ENCODE peak calls at places on chromosomes 4 and X, in seven cellular contexts. One of them, this sample, is unnamed.

GRCh38 chr4:76579596-76580375 is 144.8 kb downstream of the SHROOM3 start:
- DNase-seq in mesendoderm: no peak
- DNase-seq in neuronal stem cell: no peak
- DNase-seq in IMR-90: no peak
- DNase-seq in mesenchymal stem cell: no peak
- DNase-seq in H1: no peak
- DNase-seq in H9: no peak
- DNase-seq in this sample: peak

GRCh38 chrX:48493890-48494364 is 14.9 kb upstream of the PORCN start:
- DNase-seq in mesendoderm: peak
- DNase-seq in mesenchymal stem cell: peak
- DNase-seq in H9: peak
- DNase-seq in H1: peak
- DNase-seq in IMR-90: peak
- DNase-seq in neuronal stem cell: peak
- DNase-seq in this sample: peak

GRCh38 chr4:25379591-25379990 is 2.5 kb downstream of the ANAPC4 start:
- DNase-seq in IMR-90: no peak
- DNase-seq in H1: no peak
- DNase-seq in neuronal stem cell: no peak
- DNase-seq in mesenchymal stem cell: no peak
- DNase-seq in mesendoderm: no peak
- DNase-seq in H9: no peak
- DNase-seq in this sample: no peak

GRCh38 chr4:27007507-27007906 is 146.9 kb downstream of the STIM2 start:
- DNase-seq in mesenchymal stem cell: no peak
- DNase-seq in H1: no peak
- DNase-seq in mesendoderm: no peak
- DNase-seq in neuronal stem cell: no peak
- DNase-seq in IMR-90: peak
- DNase-seq in H9: no peak
- DNase-seq in this sample: no peak

GRCh38 chr4:113300384-113301011 is 251.0 kb downstream of the ANK2 start:
- DNase-seq in mesendoderm: peak
- DNase-seq in H9: no peak
- DNase-seq in neuronal stem cell: no peak
- DNase-seq in IMR-90: peak
- DNase-seq in H1: no peak
- DNase-seq in mesenchymal stem cell: peak
- DNase-seq in this sample: no peak

GRCh38 chr4:67809502-67809901 is 55.3 kb upstream of the GNRHR start:
- DNase-seq in H9: peak
- DNase-seq in mesendoderm: peak
- DNase-seq in neuronal stem cell: no peak
- DNase-seq in mesenchymal stem cell: no peak
- DNase-seq in H1: no peak
- DNase-seq in IMR-90: no peak
- DNase-seq in this sample: no peak

GRCh38 chr4:110632506-110633357 is 9.9 kb upstream of the PITX2 start:
- DNase-seq in mesendoderm: peak
- DNase-seq in H9: peak
- DNase-seq in neuronal stem cell: peak
- DNase-seq in H1: peak
- DNase-seq in IMR-90: no peak
- DNase-seq in mesenchymal stem cell: peak
- DNase-seq in this sample: no peak

GRCh38 chrX:16639966-16640365 is 10.0 kb upstream of the S100G start:
- DNase-seq in H1: no peak
- DNase-seq in mesenchymal stem cell: no peak
- DNase-seq in IMR-90: no peak
- DNase-seq in neuronal stem cell: no peak
- DNase-seq in H9: no peak
- DNase-seq in mesendoderm: no peak
- DNase-seq in this sample: peak

GRCh38 chr4:110860125-110860524 is 237.2 kb upstream of the PITX2 start:
- DNase-seq in mesendoderm: no peak
- DNase-seq in H1: no peak
- DNase-seq in IMR-90: no peak
- DNase-seq in mesenchymal stem cell: no peak
- DNase-seq in neuronal stem cell: no peak
- DNase-seq in H9: no peak
- DNase-seq in this sample: no peak

GRCh38 chrX:24025741-24026402 is 1.1 kb downstream of the KLHL15 start:
- DNase-seq in mesendoderm: peak
- DNase-seq in IMR-90: peak
- DNase-seq in H9: peak
- DNase-seq in neuronal stem cell: no peak
- DNase-seq in mesenchymal stem cell: peak
- DNase-seq in H1: peak
- DNase-seq in this sample: no peak

GRCh38 chrX:150372280-150372679 is 9.2 kb downstream of the MAMLD1 start:
- DNase-seq in neuronal stem cell: no peak
- DNase-seq in H9: no peak
- DNase-seq in mesenchymal stem cell: no peak
- DNase-seq in IMR-90: no peak
- DNase-seq in H1: no peak
- DNase-seq in mesendoderm: no peak
- DNase-seq in this sample: no peak

GRCh38 chr4:148730766-148731165 is 288.6 kb upstream of the NR3C2 start:
- DNase-seq in mesenchymal stem cell: no peak
- DNase-seq in H9: no peak
- DNase-seq in H1: no peak
- DNase-seq in neuronal stem cell: no peak
- DNase-seq in IMR-90: no peak
- DNase-seq in mesendoderm: no peak
- DNase-seq in this sample: no peak

GRCh38 chrX:128464091-128464490 is 411.9 kb upstream of the ACTRT1 start:
- DNase-seq in neuronal stem cell: no peak
- DNase-seq in mesenchymal stem cell: no peak
- DNase-seq in mesendoderm: no peak
- DNase-seq in H9: no peak
- DNase-seq in H1: no peak
- DNase-seq in IMR-90: no peak
- DNase-seq in this sample: peak

GRCh38 chrX:2875798-2876399 is 47.2 kb downstream of the GYG2 start:
- DNase-seq in neuronal stem cell: no peak
- DNase-seq in IMR-90: no peak
- DNase-seq in mesenchymal stem cell: no peak
- DNase-seq in H1: no peak
- DNase-seq in H9: no peak
- DNase-seq in mesendoderm: no peak
- DNase-seq in this sample: no peak

GRCh38 chr4:4182835-4183568 is 43.7 kb downstream of the OTOP1 start:
- DNase-seq in H9: peak
- DNase-seq in IMR-90: no peak
- DNase-seq in mesendoderm: peak
- DNase-seq in mesenchymal stem cell: no peak
- DNase-seq in neuronal stem cell: peak
- DNase-seq in H1: peak
- DNase-seq in this sample: no peak

GRCh38 chr4:77384094-77384493 is 221.5 kb upstream of the CXCL13 start:
- DNase-seq in H1: no peak
- DNase-seq in H9: no peak
- DNase-seq in neuronal stem cell: no peak
- DNase-seq in IMR-90: no peak
- DNase-seq in mesenchymal stem cell: no peak
- DNase-seq in mesendoderm: no peak
- DNase-seq in this sample: no peak

GRCh38 chrX:7272301-7272700 is 124.3 kb upstream of the PUDP start:
- DNase-seq in mesendoderm: peak
- DNase-seq in H1: no peak
- DNase-seq in H9: no peak
- DNase-seq in IMR-90: no peak
- DNase-seq in mesenchymal stem cell: peak
- DNase-seq in neuronal stem cell: no peak
- DNase-seq in this sample: no peak

GRCh38 chr4:77185681-77186080 is 28.7 kb downstream of the CCNG2 start:
- DNase-seq in H1: no peak
- DNase-seq in mesendoderm: no peak
- DNase-seq in neuronal stem cell: no peak
- DNase-seq in mesenchymal stem cell: no peak
- DNase-seq in IMR-90: no peak
- DNase-seq in H9: no peak
- DNase-seq in this sample: no peak

GRCh38 chr4:48578132-48578964 is 88.3 kb downstream of the ZAR1 start:
- DNase-seq in mesenchymal stem cell: peak
- DNase-seq in H1: peak
- DNase-seq in H9: peak
- DNase-seq in IMR-90: peak
- DNase-seq in mesendoderm: peak
- DNase-seq in neuronal stem cell: peak
- DNase-seq in this sample: peak

GRCh38 chr4:110012917-110013316 is 100.2 kb downstream of the EGF start:
- DNase-seq in mesenchymal stem cell: no peak
- DNase-seq in neuronal stem cell: no peak
- DNase-seq in mesendoderm: no peak
- DNase-seq in H1: no peak
- DNase-seq in H9: no peak
- DNase-seq in IMR-90: no peak
- DNase-seq in this sample: no peak

GRCh38 chr4:48939785-48940184 is 33.2 kb upstream of the OCIAD2 start:
- DNase-seq in IMR-90: peak
- DNase-seq in H1: no peak
- DNase-seq in neuronal stem cell: no peak
- DNase-seq in mesendoderm: peak
- DNase-seq in H9: no peak
- DNase-seq in mesenchymal stem cell: peak
- DNase-seq in this sample: peak

GRCh38 chr4:106766519-106766918 is 269.6 kb downstream of the DKK2 start:
- DNase-seq in H9: no peak
- DNase-seq in H1: no peak
- DNase-seq in IMR-90: no peak
- DNase-seq in mesenchymal stem cell: no peak
- DNase-seq in neuronal stem cell: no peak
- DNase-seq in mesendoderm: peak
- DNase-seq in this sample: no peak

GRCh38 chr4:114423582-114423981 is 175.0 kb upstream of the UGT8 start:
- DNase-seq in neuronal stem cell: no peak
- DNase-seq in IMR-90: no peak
- DNase-seq in mesenchymal stem cell: no peak
- DNase-seq in mesendoderm: no peak
- DNase-seq in H9: no peak
- DNase-seq in H1: no peak
- DNase-seq in this sample: no peak

GRCh38 chrX:38050806-38051205 is 44.5 kb downstream of the SYTL5 start:
- DNase-seq in mesenchymal stem cell: no peak
- DNase-seq in H9: no peak
- DNase-seq in IMR-90: no peak
- DNase-seq in neuronal stem cell: no peak
- DNase-seq in mesendoderm: no peak
- DNase-seq in H1: no peak
- DNase-seq in this sample: peak
- H2AK5ac ChIP-seq in mesenchymal stem cell: no peak
- H2AK5ac ChIP-seq in H9: no peak
- H2AK5ac ChIP-seq in IMR-90: no peak
- H2AK5ac ChIP-seq in neuronal stem cell: no peak
- H2AK5ac ChIP-seq in mesendoderm: no peak
- H2AK5ac ChIP-seq in H1: no peak
- H2AK5ac ChIP-seq in this sample: no peak

GRCh38 chrX:84717344-84717743 is 215.1 kb upstream of the HDX start:
- DNase-seq in mesenchymal stem cell: no peak
- DNase-seq in H9: no peak
- DNase-seq in IMR-90: no peak
- DNase-seq in H1: no peak
- DNase-seq in mesendoderm: no peak
- DNase-seq in neuronal stem cell: no peak
- DNase-seq in this sample: no peak
- H2AK5ac ChIP-seq in mesenchymal stem cell: no peak
- H2AK5ac ChIP-seq in H9: no peak
- H2AK5ac ChIP-seq in IMR-90: no peak
- H2AK5ac ChIP-seq in H1: no peak
- H2AK5ac ChIP-seq in mesendoderm: no peak
- H2AK5ac ChIP-seq in neuronal stem cell: no peak
- H2AK5ac ChIP-seq in this sample: no peak

GRCh38 chrX:154824638-154825037 is 9.8 kb downstream of the SMIM9 start:
- DNase-seq in H1: no peak
- DNase-seq in neuronal stem cell: no peak
- DNase-seq in H9: no peak
- DNase-seq in IMR-90: no peak
- DNase-seq in mesendoderm: no peak
- DNase-seq in mesenchymal stem cell: no peak
- DNase-seq in this sample: peak
- H2AK5ac ChIP-seq in H1: no peak
- H2AK5ac ChIP-seq in neuronal stem cell: no peak
- H2AK5ac ChIP-seq in H9: no peak
- H2AK5ac ChIP-seq in IMR-90: no peak
- H2AK5ac ChIP-seq in mesendoderm: no peak
- H2AK5ac ChIP-seq in mesenchymal stem cell: no peak
- H2AK5ac ChIP-seq in this sample: no peak

DNA sequence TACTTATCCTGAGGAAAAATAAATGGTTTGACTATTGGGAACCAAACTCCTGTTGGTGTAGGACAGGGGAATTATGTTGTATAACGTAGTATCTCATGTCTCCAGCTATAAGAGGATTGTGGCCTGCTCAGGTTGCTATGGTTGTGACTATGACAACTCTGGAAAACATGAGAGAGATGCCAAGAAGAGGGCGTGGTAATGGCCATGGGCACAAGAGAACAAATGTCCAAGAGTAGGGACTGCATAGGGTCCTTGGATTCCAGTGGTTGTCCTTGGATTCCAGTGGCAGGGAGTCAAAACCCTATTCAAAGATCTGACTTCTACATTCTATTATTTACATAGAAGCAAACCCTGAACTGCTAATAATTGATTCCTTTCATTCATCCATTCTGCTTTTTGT is 6.8 kb upstream of the MOB1B start:
- DNase-seq in H1: no peak
- DNase-seq in neuronal stem cell: no peak
- DNase-seq in mesenchymal stem cell: peak
- DNase-seq in mesendoderm: no peak
- DNase-seq in IMR-90: no peak
- DNase-seq in H9: no peak
- DNase-seq in this sample: no peak
- H2AK5ac ChIP-seq in H1: no peak
- H2AK5ac ChIP-seq in neuronal stem cell: no peak
- H2AK5ac ChIP-seq in mesenchymal stem cell: peak
- H2AK5ac ChIP-seq in mesendoderm: no peak
- H2AK5ac ChIP-seq in IMR-90: no peak
- H2AK5ac ChIP-seq in H9: no peak
- H2AK5ac ChIP-seq in this sample: no peak

GRCh38 chrX:118520206-118520857 is 24.7 kb downstream of the DOCK11 start:
- DNase-seq in neuronal stem cell: no peak
- DNase-seq in IMR-90: peak
- DNase-seq in mesenchymal stem cell: peak
- DNase-seq in mesendoderm: no peak
- DNase-seq in H1: no peak
- DNase-seq in H9: no peak
- DNase-seq in this sample: no peak
- H2AK5ac ChIP-seq in neuronal stem cell: no peak
- H2AK5ac ChIP-seq in IMR-90: no peak
- H2AK5ac ChIP-seq in mesenchymal stem cell: no peak
- H2AK5ac ChIP-seq in mesendoderm: no peak
- H2AK5ac ChIP-seq in H1: no peak
- H2AK5ac ChIP-seq in H9: no peak
- H2AK5ac ChIP-seq in this sample: no peak

GRCh38 chr4:14926368-14926767 is 75.9 kb upstream of the CPEB2 start:
- DNase-seq in mesenchymal stem cell: no peak
- DNase-seq in H9: no peak
- DNase-seq in IMR-90: no peak
- DNase-seq in H1: no peak
- DNase-seq in mesendoderm: no peak
- DNase-seq in neuronal stem cell: no peak
- DNase-seq in this sample: no peak
- H2AK5ac ChIP-seq in mesenchymal stem cell: no peak
- H2AK5ac ChIP-seq in H9: no peak
- H2AK5ac ChIP-seq in IMR-90: no peak
- H2AK5ac ChIP-seq in H1: no peak
- H2AK5ac ChIP-seq in mesendoderm: no peak
- H2AK5ac ChIP-seq in neuronal stem cell: no peak
- H2AK5ac ChIP-seq in this sample: no peak

This sample was measured in trophoblast cell.